ENCODE peak calls at places on chromosomes 12 and 14, in seven cellular contexts. One of them, this sample, is unnamed. For H3K27me3 and H3K4me1, the result is how much of the 10 kb centered on the place peaks cover.

GRCh38 chr14:33584698-33585097 is 366.2 kb downstream of the EGLN3 start:
- DNase-seq in Peyer's patch: no peak
- DNase-seq in spleen: no peak
- DNase-seq in Panc1: no peak
- DNase-seq in DND-41: no peak
- DNase-seq in pancreas: no peak
- DNase-seq in psoas muscle: no peak
- DNase-seq in this sample: no peak

GRCh38 chr12:12561305-12562015 is 1.2 kb downstream of the DUSP16 start:
- DNase-seq in Peyer's patch: peak
- DNase-seq in spleen: peak
- DNase-seq in Panc1: no peak
- DNase-seq in DND-41: peak
- DNase-seq in pancreas: peak
- DNase-seq in psoas muscle: peak
- DNase-seq in this sample: peak

GRCh38 chr14:77189479-77189878 is 7.9 kb downstream of the TMEM63C start:
- DNase-seq in Peyer's patch: no peak
- DNase-seq in spleen: peak
- DNase-seq in Panc1: no peak
- DNase-seq in DND-41: no peak
- DNase-seq in pancreas: no peak
- DNase-seq in psoas muscle: no peak
- DNase-seq in this sample: no peak

GRCh38 chr12:131950182-131950913 is 606 bp downstream of the EP400 start:
- DNase-seq in Peyer's patch: no peak
- DNase-seq in spleen: no peak
- DNase-seq in Panc1: no peak
- DNase-seq in DND-41: peak
- DNase-seq in pancreas: no peak
- DNase-seq in psoas muscle: peak
- DNase-seq in this sample: no peak

GRCh38 chr12:119528241-119528640 is 65.3 kb upstream of the TMEM233 start:
- DNase-seq in Peyer's patch: no peak
- DNase-seq in spleen: no peak
- DNase-seq in Panc1: no peak
- DNase-seq in DND-41: no peak
- DNase-seq in pancreas: no peak
- DNase-seq in psoas muscle: no peak
- DNase-seq in this sample: peak

GRCh38 chr12:57744194-57744776 is 554 bp upstream of the TSPAN31 start:
- DNase-seq in Peyer's patch: peak
- DNase-seq in spleen: peak
- DNase-seq in Panc1: peak
- DNase-seq in DND-41: no peak
- DNase-seq in pancreas: peak
- DNase-seq in psoas muscle: peak
- DNase-seq in this sample: peak

GRCh38 chr12:97404549-97404948 is 58.1 kb upstream of the RMST start:
- DNase-seq in Peyer's patch: no peak
- DNase-seq in spleen: no peak
- DNase-seq in Panc1: peak
- DNase-seq in DND-41: peak
- DNase-seq in pancreas: peak
- DNase-seq in psoas muscle: no peak
- DNase-seq in this sample: peak

GRCh38 chr14:50812856-50813543 is 18.0 kb downstream of the NIN start:
- DNase-seq in Peyer's patch: no peak
- DNase-seq in spleen: no peak
- DNase-seq in Panc1: no peak
- DNase-seq in DND-41: no peak
- DNase-seq in pancreas: no peak
- DNase-seq in psoas muscle: no peak
- DNase-seq in this sample: no peak

GRCh38 chr12:47811581-47812484 is 7.9 kb downstream of the HDAC7 start:
- DNase-seq in Peyer's patch: no peak
- DNase-seq in spleen: no peak
- DNase-seq in Panc1: no peak
- DNase-seq in DND-41: no peak
- DNase-seq in pancreas: no peak
- DNase-seq in psoas muscle: peak
- DNase-seq in this sample: no peak

GRCh38 chr12:27332407-27333310 is at the start of gene BMAL2:
- DNase-seq in Peyer's patch: no peak
- DNase-seq in spleen: peak
- DNase-seq in Panc1: no peak
- DNase-seq in DND-41: peak
- DNase-seq in pancreas: peak
- DNase-seq in psoas muscle: peak
- DNase-seq in this sample: peak

GRCh38 chr14:74609721-74610120 is 2.3 kb downstream of the LTBP2 start:
- DNase-seq in Peyer's patch: no peak
- DNase-seq in spleen: no peak
- DNase-seq in Panc1: no peak
- DNase-seq in DND-41: no peak
- DNase-seq in pancreas: no peak
- DNase-seq in psoas muscle: no peak
- DNase-seq in this sample: no peak

GRCh38 chr12:119020377-119021360 is 39.3 kb downstream of the SRRM4 start:
- DNase-seq in Peyer's patch: no peak
- DNase-seq in spleen: no peak
- DNase-seq in Panc1: no peak
- DNase-seq in DND-41: peak
- DNase-seq in pancreas: peak
- DNase-seq in psoas muscle: no peak
- DNase-seq in this sample: peak

GRCh38 chr12:59834659-59835474 is 239.0 kb downstream of the SLC16A7 start:
- DNase-seq in Peyer's patch: no peak
- DNase-seq in spleen: no peak
- DNase-seq in Panc1: no peak
- DNase-seq in DND-41: no peak
- DNase-seq in pancreas: no peak
- DNase-seq in psoas muscle: no peak
- DNase-seq in this sample: peak

GRCh38 chr12:7923241-7924236 is 12.4 kb downstream of the SLC2A3 start:
- DNase-seq in Peyer's patch: no peak
- DNase-seq in spleen: no peak
- DNase-seq in Panc1: no peak
- DNase-seq in DND-41: no peak
- DNase-seq in pancreas: no peak
- DNase-seq in psoas muscle: no peak
- DNase-seq in this sample: peak

GRCh38 chr12:80472912-80473500 is 29.0 kb downstream of the PTPRQ start:
- DNase-seq in Peyer's patch: no peak
- DNase-seq in spleen: no peak
- DNase-seq in Panc1: peak
- DNase-seq in DND-41: no peak
- DNase-seq in pancreas: no peak
- DNase-seq in psoas muscle: peak
- DNase-seq in this sample: no peak

GRCh38 chr14:36020120-36021029 is 156.1 kb downstream of the PTCSC3 start:
- DNase-seq in Peyer's patch: no peak
- DNase-seq in spleen: no peak
- DNase-seq in Panc1: no peak
- DNase-seq in DND-41: no peak
- DNase-seq in pancreas: no peak
- DNase-seq in psoas muscle: no peak
- DNase-seq in this sample: no peak

GRCh38 chr14:79028281-79028680 is 858.1 kb downstream of the NRXN3 start:
- DNase-seq in Peyer's patch: no peak
- DNase-seq in spleen: no peak
- DNase-seq in Panc1: no peak
- DNase-seq in DND-41: no peak
- DNase-seq in pancreas: no peak
- DNase-seq in psoas muscle: no peak
- DNase-seq in this sample: no peak

DNA sequence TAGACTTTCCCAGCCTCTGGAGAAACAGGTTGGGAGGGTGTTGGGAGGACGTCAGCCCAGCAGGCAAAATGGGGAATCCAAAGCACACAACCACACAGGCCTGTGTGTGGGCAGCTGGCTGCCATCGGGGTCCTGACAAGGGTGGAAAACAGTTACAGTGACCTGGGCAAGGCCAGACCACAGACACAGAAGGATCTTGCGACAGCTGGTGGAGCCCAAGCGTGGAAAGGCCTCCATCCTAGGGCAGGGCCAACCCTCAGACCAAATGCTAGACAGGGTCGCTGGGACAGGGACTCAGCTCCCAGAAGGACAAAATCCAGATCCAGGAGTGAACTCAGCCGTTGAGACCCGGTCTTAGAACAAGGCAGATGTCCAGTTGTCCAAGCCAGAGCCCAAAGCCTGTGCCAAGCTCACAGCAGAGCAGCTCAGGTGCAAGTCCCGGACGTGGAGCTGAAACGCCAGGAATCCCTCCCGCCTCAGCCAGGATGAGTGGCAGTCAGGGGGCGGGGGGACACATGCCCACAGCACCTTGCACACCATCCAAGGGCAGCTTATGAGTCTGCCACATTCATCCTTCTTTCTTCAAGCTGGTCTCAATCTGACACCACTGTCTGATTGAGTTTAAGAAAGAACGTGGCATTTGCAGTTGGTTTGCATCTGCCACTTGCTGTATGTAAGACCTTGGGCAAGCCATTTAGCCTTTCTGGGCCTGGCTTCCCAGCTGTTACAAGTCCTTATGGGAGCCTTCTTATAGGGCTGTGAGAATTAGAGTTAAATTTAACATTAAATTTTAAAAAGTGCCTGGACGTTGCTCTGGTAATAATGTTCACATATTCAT is 37.6 kb downstream of the DEGS2 start:
- DNase-seq in Peyer's patch: no peak
- DNase-seq in spleen: no peak
- DNase-seq in Panc1: no peak
- DNase-seq in DND-41: no peak
- DNase-seq in pancreas: no peak
- DNase-seq in psoas muscle: no peak
- DNase-seq in this sample: no peak
- H3K4me3 ChIP-seq in Peyer's patch: no peak
- H3K4me3 ChIP-seq in spleen: no peak
- H3K4me3 ChIP-seq in Panc1: no peak
- H3K4me3 ChIP-seq in DND-41: no peak
- H3K4me3 ChIP-seq in pancreas: no peak
- H3K4me3 ChIP-seq in psoas muscle: no peak
- H3K4me3 ChIP-seq in this sample: no peak

GRCh38 chr12:49963976-49964815 is 2.5 kb downstream of the AQP5 start:
- DNase-seq in Peyer's patch: no peak
- DNase-seq in spleen: peak
- DNase-seq in Panc1: no peak
- DNase-seq in DND-41: no peak
- DNase-seq in pancreas: no peak
- DNase-seq in psoas muscle: no peak
- DNase-seq in this sample: no peak

GRCh38 chr12:49960474-49961110 is 1.1 kb upstream of the AQP5 start:
- DNase-seq in Peyer's patch: no peak
- DNase-seq in spleen: no peak
- DNase-seq in Panc1: no peak
- DNase-seq in DND-41: no peak
- DNase-seq in pancreas: no peak
- DNase-seq in psoas muscle: no peak
- DNase-seq in this sample: no peak

GRCh38 chr12:49961111-49961922 is at the start of gene AQP5:
- DNase-seq in Peyer's patch: no peak
- DNase-seq in spleen: no peak
- DNase-seq in Panc1: no peak
- DNase-seq in DND-41: no peak
- DNase-seq in pancreas: peak
- DNase-seq in psoas muscle: no peak
- DNase-seq in this sample: no peak

GRCh38 chr12:49962861-49963765 is 1.4 kb downstream of the AQP5 start:
- DNase-seq in Peyer's patch: no peak
- DNase-seq in spleen: peak
- DNase-seq in Panc1: no peak
- DNase-seq in DND-41: no peak
- DNase-seq in pancreas: peak
- DNase-seq in psoas muscle: no peak
- DNase-seq in this sample: no peak

GRCh38 chr12:49961993-49962764 is 507 bp downstream of the AQP5 start:
- DNase-seq in Peyer's patch: no peak
- DNase-seq in spleen: no peak
- DNase-seq in Panc1: no peak
- DNase-seq in DND-41: no peak
- DNase-seq in pancreas: no peak
- DNase-seq in psoas muscle: no peak
- DNase-seq in this sample: no peak
- H3K27me3 ChIP-seq in Peyer's patch: under half
- H3K27me3 ChIP-seq in spleen: under half
- H3K27me3 ChIP-seq in Panc1: under half
- H3K27me3 ChIP-seq in DND-41: under half
- H3K27me3 ChIP-seq in pancreas: under half
- H3K27me3 ChIP-seq in psoas muscle: under half
- H3K27me3 ChIP-seq in this sample: under half

DNA sequence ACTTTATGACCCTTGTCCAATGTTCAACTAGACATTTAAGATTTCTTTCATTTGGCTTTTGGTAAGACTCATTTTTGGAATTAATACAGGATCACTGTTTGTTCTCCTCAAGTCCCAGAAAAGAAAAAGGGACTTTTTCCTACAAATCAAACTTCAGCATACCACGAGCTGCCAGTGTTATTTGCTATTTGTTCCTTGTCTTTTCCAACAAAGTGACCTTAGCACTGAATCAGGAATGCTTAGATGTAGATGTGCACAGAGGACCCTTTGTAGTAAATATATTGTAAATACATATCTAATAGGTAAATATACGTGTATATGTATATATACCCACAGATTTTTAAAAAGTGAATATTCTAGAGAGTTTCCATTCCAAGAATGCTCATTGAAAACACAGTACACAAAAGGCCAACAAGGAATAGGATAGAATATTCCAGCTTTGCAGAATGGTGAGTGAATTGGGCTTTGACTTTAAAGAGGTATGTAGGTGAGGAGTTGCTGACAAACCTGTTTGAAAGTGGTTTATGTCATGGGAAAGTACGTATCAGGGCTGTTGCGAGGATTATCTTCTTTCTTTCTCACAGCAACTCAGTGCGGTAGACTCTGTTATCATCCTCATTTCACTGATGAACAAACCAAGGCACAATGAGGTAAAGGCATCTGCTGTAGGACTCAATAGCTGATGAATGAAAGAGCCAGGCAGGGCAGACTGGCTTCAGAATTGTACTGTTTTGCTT is 65.0 kb downstream of the HMGA2 start:
- DNase-seq in Peyer's patch: no peak
- DNase-seq in spleen: no peak
- DNase-seq in Panc1: no peak
- DNase-seq in DND-41: no peak
- DNase-seq in pancreas: no peak
- DNase-seq in psoas muscle: no peak
- DNase-seq in this sample: no peak
- H3K4me1 ChIP-seq in Peyer's patch: under half
- H3K4me1 ChIP-seq in spleen: under half
- H3K4me1 ChIP-seq in Panc1: half or more
- H3K4me1 ChIP-seq in DND-41: under half
- H3K4me1 ChIP-seq in pancreas: under half
- H3K4me1 ChIP-seq in psoas muscle: under half
- H3K4me1 ChIP-seq in this sample: under half

DNA sequence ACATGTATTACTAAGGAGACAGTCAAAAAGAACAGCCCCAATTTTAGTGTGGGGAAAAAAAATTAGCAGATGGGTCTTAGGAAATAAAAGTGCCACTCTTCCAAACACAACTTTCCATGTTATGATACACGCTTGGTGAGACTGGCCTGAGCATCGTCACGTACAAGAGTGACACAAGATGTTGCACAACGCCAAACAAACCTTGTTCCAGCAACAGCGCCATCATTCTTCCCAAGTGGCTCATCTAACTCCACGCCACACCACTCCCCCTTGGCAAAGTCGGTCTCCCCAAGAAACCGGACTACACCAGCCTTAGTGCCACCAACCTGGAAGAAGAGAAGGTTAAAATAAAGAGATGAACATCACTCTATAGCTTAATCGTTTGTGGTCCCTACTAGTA is 58.7 kb downstream of the CLIP1 start:
- DNase-seq in Peyer's patch: no peak
- DNase-seq in spleen: no peak
- DNase-seq in Panc1: no peak
- DNase-seq in DND-41: no peak
- DNase-seq in pancreas: no peak
- DNase-seq in psoas muscle: peak
- DNase-seq in this sample: no peak
- H3K4me3 ChIP-seq in Peyer's patch: no peak
- H3K4me3 ChIP-seq in spleen: no peak
- H3K4me3 ChIP-seq in Panc1: no peak
- H3K4me3 ChIP-seq in DND-41: no peak
- H3K4me3 ChIP-seq in pancreas: no peak
- H3K4me3 ChIP-seq in psoas muscle: no peak
- H3K4me3 ChIP-seq in this sample: no peak